ENCODE peak calls at places on chromosomes 2 and 18, in ten cellular contexts. Q is choroid plexus epithelial cell, W is HTR-8/SVneo, R is C1 segment of cervical spinal cord, G is NCI-H2081, C is NCI-H524, S is H4, A is GM04504, K is foreskin fibroblast, L is stomach. F is an unnamed sample.

GRCh38 chr18:52277785-52278184 is 62.2 kb upstream of the DCC start:
- DNase-seq in K (no peak), Q (no peak), R (no peak), S (no peak), G (no peak), A (no peak), C (peak), W (no peak), L (no peak), F (no peak)

GRCh38 chr18:28684746-28685145 is 507.8 kb upstream of the CDH2 start:
- DNase-seq in L (no peak), R (no peak), Q (no peak), C (no peak), K (peak), W (no peak), A (no peak), G (no peak), S (peak), F (no peak)

GRCh38 chr2:70690846-70691245 is 77.2 kb downstream of the ADD2 start:
- DNase-seq in C (no peak), K (no peak), W (no peak), A (no peak), S (no peak), G (no peak), R (no peak), L (no peak), Q (no peak), F (no peak)

GRCh38 chr2:7758065-7758759 is 841.0 kb downstream of the RNF144A start:
- DNase-seq in R (no peak), S (no peak), K (peak), L (no peak), W (no peak), G (no peak), Q (no peak), A (peak), C (no peak), F (no peak)

GRCh38 chr18:79275992-79276391 is 119.7 kb upstream of the NFATC1 start:
- DNase-seq in K (peak), R (no peak), L (no peak), W (no peak), C (no peak), S (no peak), Q (peak), A (no peak), G (no peak), F (no peak)

GRCh38 chr2:85095094-85095493 is 38.1 kb upstream of the TCF7L1 start:
- DNase-seq in C (no peak), K (peak), L (no peak), S (no peak), R (no peak), W (no peak), A (no peak), G (no peak), Q (peak), F (no peak)

GRCh38 chr2:50786345-50786744 is 245.6 kb downstream of the NRXN1 start:
- DNase-seq in Q (no peak), G (no peak), K (no peak), L (no peak), W (no peak), A (no peak), C (peak), S (no peak), R (no peak), F (no peak)

GRCh38 chr18:199768-200167 is 41.4 kb downstream of the USP14 start:
- DNase-seq in G (peak), Q (no peak), A (no peak), W (no peak), S (no peak), K (no peak), R (no peak), L (no peak), C (no peak), F (no peak)

GRCh38 chr2:137823196-137823595 is 141.1 kb upstream of the HNMT start:
- DNase-seq in L (no peak), G (no peak), W (no peak), S (no peak), C (no peak), K (no peak), Q (no peak), R (no peak), A (no peak), F (no peak)

GRCh38 chr2:72917875-72918660 is 749 bp downstream of the EMX1 start:
- DNase-seq in G (no peak), S (no peak), Q (no peak), K (peak), L (peak), R (no peak), C (peak), W (no peak), A (no peak), F (no peak)

GRCh38 chr2:159202568-159203071 is 83.9 kb downstream of the WDSUB1 start:
- DNase-seq in Q (peak), R (no peak), S (peak), L (no peak), W (peak), G (no peak), A (peak), C (peak), K (peak), F (peak)

GRCh38 chr2:35125278-35125677 is 1230.3 kb upstream of the CRIM1 start:
- DNase-seq in S (no peak), G (no peak), L (no peak), W (no peak), A (no peak), K (no peak), Q (no peak), C (no peak), R (no peak), F (no peak)

GRCh38 chr2:240930631-240931318 is 24.6 kb downstream of the CROCC2 start:
- DNase-seq in S (no peak), A (no peak), Q (no peak), W (no peak), K (no peak), G (no peak), C (no peak), R (no peak), L (peak), F (peak)

GRCh38 chr18:29248856-29249255 is 1071.9 kb upstream of the CDH2 start:
- DNase-seq in W (no peak), A (no peak), G (no peak), Q (no peak), C (no peak), L (no peak), K (no peak), S (no peak), R (no peak), F (no peak)

GRCh38 chr2:8327371-8328100 is 354.3 kb upstream of the ID2 start:
- DNase-seq in G (no peak), Q (no peak), K (no peak), L (no peak), W (no peak), C (no peak), A (no peak), S (no peak), R (no peak), F (no peak)

GRCh38 chr2:3959372-3959771 is 256.0 kb downstream of the DCDC2C start:
- DNase-seq in K (peak), S (no peak), L (no peak), C (peak), A (no peak), G (peak), W (peak), Q (peak), R (no peak), F (no peak)

GRCh38 chr18:12305930-12306629 is 2.0 kb upstream of the TUBB6 start:
- DNase-seq in W (no peak), S (no peak), K (no peak), L (no peak), G (no peak), R (no peak), A (no peak), C (no peak), Q (no peak), F (no peak)

GRCh38 chr18:58394607-58395425 is 234.1 kb downstream of the ALPK2 start:
- DNase-seq in W (no peak), C (no peak), L (no peak), K (peak), Q (no peak), S (no peak), R (no peak), A (no peak), G (no peak), F (no peak)

GRCh38 chr18:23378470-23378764 is 74.7 kb upstream of the RIOK3 start:
- DNase-seq in S (no peak), Q (peak), W (no peak), K (no peak), G (no peak), A (no peak), R (no peak), L (no peak), C (no peak), F (no peak)

GRCh38 chr2:230934291-230935131 is 9.5 kb upstream of the GPR55 start:
- DNase-seq in K (no peak), W (no peak), R (no peak), Q (no peak), S (no peak), G (no peak), A (no peak), C (no peak), L (peak), F (no peak)

GRCh38 chr2:71546777-71547281 is 93.5 kb downstream of the DYSF start:
- DNase-seq in C (no peak), W (no peak), G (no peak), Q (no peak), A (no peak), K (no peak), L (no peak), S (no peak), R (no peak), F (no peak)

GRCh38 chr2:12501469-12502147 is 215.1 kb upstream of the TRIB2 start:
- DNase-seq in C (no peak), K (peak), S (no peak), G (no peak), W (no peak), R (no peak), A (no peak), Q (peak), L (no peak), F (no peak)